ENCODE peak calls at places on chromosomes 7 and 10, in six cellular contexts. B, C, T, G, M and R are unnamed samples.

GRCh38 chr7:4683043-4683883 is 1.2 kb downstream of the FOXK1 start:
- DNase-seq in G (peak), C (no peak), M (peak), T (peak), B (peak), R (no peak)

GRCh38 chr10:62268399-62269076 is at the start of gene RTKN2:
- DNase-seq in T (peak), G (peak), C (peak), M (peak), B (peak), R (peak)

GRCh38 chr7:100157334-100158228 is 942 bp downstream of the TRAPPC14 start:
- DNase-seq in M (peak), G (peak), T (no peak), B (peak), C (peak), R (peak)

GRCh38 chr7:35906191-35906908 is 105.5 kb downstream of the SEPTIN7 start:
- DNase-seq in M (peak), C (peak), T (no peak), G (peak), B (peak), R (peak)

GRCh38 chr7:94580601-94581000 is 71.0 kb downstream of the CASD1 start:
- DNase-seq in B (no peak), G (no peak), T (no peak), M (no peak), C (no peak), R (no peak)

GRCh38 chr7:99766484-99767099 is 17.4 kb downstream of the CYP3A4 start:
- DNase-seq in M (no peak), G (no peak), C (no peak), B (no peak), T (no peak), R (no peak)

GRCh38 chr10:35635576-35635975 is 6.5 kb downstream of the FZD8 start:
- DNase-seq in B (peak), T (no peak), M (peak), G (peak), C (peak), R (peak)

GRCh38 chr10:69428138-69428537 is 11.4 kb upstream of the TACR2 start:
- DNase-seq in M (no peak), C (no peak), B (no peak), G (no peak), T (no peak), R (no peak)

GRCh38 chr10:60495357-60495756 is 105.7 kb upstream of the ANK3 start:
- DNase-seq in M (no peak), C (no peak), B (no peak), T (no peak), G (no peak), R (no peak)

GRCh38 chr7:134014935-134015334 is 112.2 kb upstream of the LRGUK start:
- DNase-seq in T (no peak), B (no peak), C (no peak), M (no peak), G (no peak), R (no peak)

GRCh38 chr7:93310346-93310745 is 78.2 kb downstream of the VPS50 start:
- DNase-seq in C (no peak), T (no peak), B (no peak), M (no peak), G (no peak), R (no peak)

GRCh38 chr7:101536232-101536631 is 92.9 kb downstream of the MYL10 start:
- DNase-seq in G (no peak), B (no peak), T (no peak), M (no peak), C (no peak), R (no peak)

GRCh38 chr7:108093341-108093740 is 36.8 kb downstream of the LAMB4 start:
- DNase-seq in G (no peak), T (no peak), M (no peak), B (no peak), C (no peak), R (no peak)

GRCh38 chr7:30661926-30662325 is 20.3 kb downstream of the CRHR2 start:
- DNase-seq in T (no peak), B (no peak), C (no peak), M (no peak), G (no peak), R (no peak)

GRCh38 chr10:4062751-4063150 is 277.7 kb upstream of the KLF6 start:
- DNase-seq in T (no peak), M (no peak), C (no peak), B (no peak), G (no peak), R (no peak)

GRCh38 chr10:54758791-54759190 is 42.2 kb downstream of the PCDH15 start:
- DNase-seq in G (no peak), B (no peak), M (no peak), T (no peak), C (no peak), R (no peak)

GRCh38 chr10:102449321-102450123 is 1.8 kb downstream of the C10orf95 start:
- DNase-seq in G (peak), B (peak), C (peak), M (peak), T (peak), R (peak)

GRCh38 chr10:33921970-33922605 is 587.6 kb upstream of the NRP1 start:
- DNase-seq in B (no peak), C (no peak), G (no peak), M (no peak), T (no peak), R (no peak)

GRCh38 chr10:30413996-30414576 is 19.9 kb upstream of the MAP3K8 start:
- DNase-seq in C (peak), G (peak), T (no peak), M (peak), B (no peak), R (no peak)

GRCh38 chr10:61835069-61835908 is 66.2 kb upstream of the ARID5B start:
- DNase-seq in T (no peak), B (peak), M (peak), G (no peak), C (peak), R (peak)

GRCh38 chr7:132508724-132509348 is 67.4 kb downstream of the PLXNA4 start:
- DNase-seq in C (no peak), T (no peak), G (no peak), B (no peak), M (no peak), R (peak)

GRCh38 chr10:17206210-17206709 is 4.8 kb upstream of the TRDMT1 start:
- DNase-seq in C (peak), T (no peak), G (no peak), B (no peak), M (no peak), R (no peak)

GRCh38 chr10:119306514-119306951 is 99.2 kb downstream of the GRK5 start:
- DNase-seq in C (peak), M (no peak), B (peak), T (no peak), G (no peak), R (no peak)

GRCh38 chr7:4797858-4798705 is 22.7 kb downstream of the AP5Z1 start:
- DNase-seq in G (peak), M (peak), B (peak), T (peak), C (peak), R (peak)

GRCh38 chr10:69458426-69459100 is 7.3 kb downstream of the TSPAN15 start:
- DNase-seq in T (no peak), G (no peak), C (no peak), B (peak), M (peak), R (peak)

GRCh38 chr10:123991622-123992570 is 100.3 kb upstream of the CPXM2 start:
- DNase-seq in C (no peak), B (no peak), T (peak), G (no peak), M (no peak), R (no peak)

GRCh38 chr10:70528726-70529362 is 50.3 kb downstream of the PALD1 start:
- DNase-seq in C (peak), T (no peak), B (no peak), M (no peak), G (no peak), R (peak)

GRCh38 chr10:69499726-69500689 is 48.7 kb downstream of the TSPAN15 start:
- DNase-seq in B (no peak), C (no peak), M (no peak), G (no peak), T (no peak), R (no peak)

GRCh38 chr7:50304911-50305621 is 550 bp downstream of the IKZF1 start:
- DNase-seq in M (no peak), B (peak), T (peak), G (no peak), C (peak), R (no peak)

GRCh38 chr10:124611738-124612137 is 132.4 kb downstream of the FAM53B start:
- DNase-seq in G (no peak), C (peak), M (no peak), B (peak), T (no peak), R (no peak)

GRCh38 chr7:23123007-23123406 is 17.4 kb downstream of the KLHL7 start:
- DNase-seq in C (no peak), T (no peak), B (no peak), G (no peak), M (no peak), R (no peak)

GRCh38 chr10:131159771-131160170 is 151.8 kb downstream of the TCERG1L start:
- DNase-seq in B (no peak), C (no peak), T (no peak), G (no peak), M (no peak), R (no peak)

GRCh38 chr7:85172530-85172941 is 14.3 kb downstream of the SEMA3D start:
- DNase-seq in G (no peak), C (no peak), B (no peak), T (no peak), M (no peak), R (no peak)

GRCh38 chr7:140643416-140643815 is 2.8 kb upstream of the DENND2A start:
- DNase-seq in M (no peak), T (no peak), G (no peak), C (no peak), B (no peak), R (no peak)

GRCh38 chr7:76259124-76260086 is 43.1 kb upstream of the HSPB1 start:
- DNase-seq in B (no peak), G (no peak), T (no peak), C (no peak), M (no peak), R (no peak)

GRCh38 chr7:101164071-101164840 is 1.1 kb downstream of the VGF start:
- DNase-seq in C (no peak), G (no peak), B (no peak), M (no peak), T (peak), R (no peak)

GRCh38 chr10:1085258-1085657 is 29.1 kb downstream of the WDR37 start:
- DNase-seq in B (no peak), T (no peak), C (no peak), M (no peak), G (no peak), R (no peak)

GRCh38 chr10:70169011-70169410 is 1.3 kb downstream of the SAR1A start:
- DNase-seq in C (no peak), G (no peak), M (no peak), T (no peak), B (no peak), R (no peak)

DNA sequence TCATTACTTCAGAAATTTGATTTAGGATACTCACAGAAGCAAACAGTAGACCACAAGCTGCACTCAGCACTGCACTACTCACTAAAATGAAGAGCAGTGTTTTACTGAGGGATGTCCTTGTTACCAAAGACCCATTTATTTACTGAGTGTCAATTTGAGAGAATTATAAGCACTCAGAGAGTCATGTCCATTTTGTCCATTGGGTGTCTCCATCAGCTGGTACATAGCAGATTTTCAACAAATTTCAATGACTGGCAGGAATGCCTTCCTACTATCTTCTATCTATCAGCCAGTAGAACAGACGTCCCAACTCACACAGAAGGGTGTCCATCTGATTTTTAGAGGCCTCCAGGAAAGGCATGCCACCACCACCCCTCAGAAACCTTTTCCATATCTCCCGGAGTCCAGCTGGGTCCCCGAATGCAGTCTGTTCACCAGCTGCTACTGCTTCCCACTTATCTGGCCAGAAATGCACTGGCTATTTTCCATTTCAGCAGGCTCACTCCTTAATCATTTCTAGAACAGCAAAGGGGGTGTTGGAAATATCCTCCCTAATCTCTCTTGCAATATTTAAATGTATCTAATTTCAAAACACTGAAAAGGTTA is 1164.2 kb upstream of the CELF2 start:
- DNase-seq in M (no peak), C (no peak), T (no peak), G (no peak), B (no peak), R (no peak)
- TF ChIP-seq CTCF in M (no peak), C (no peak), T (no peak), G (no peak), B (no peak), R (no peak)

DNA sequence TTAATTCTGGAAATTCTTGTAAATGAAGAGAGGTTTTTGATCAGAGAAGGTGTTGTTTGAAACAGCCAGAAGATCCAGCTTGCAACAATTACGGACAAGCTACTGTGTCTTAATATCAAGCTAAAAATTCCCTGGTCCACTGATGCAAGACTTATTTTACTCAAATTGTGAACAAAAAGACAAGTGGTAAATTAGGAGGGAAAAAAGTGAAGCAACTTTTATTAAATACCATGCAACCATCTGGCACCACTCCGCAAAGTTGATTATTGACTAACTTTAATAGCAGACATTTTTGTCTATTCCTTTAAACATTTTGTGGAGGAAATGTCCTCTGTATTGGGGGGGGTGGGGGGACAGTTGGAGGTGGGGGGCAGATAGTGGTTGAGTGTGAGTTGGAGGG is 5.1 kb upstream of the CAV2 start:
- DNase-seq in C (no peak), B (no peak), M (no peak), G (no peak), T (no peak), R (no peak)
- TF ChIP-seq CTCF in C (no peak), B (no peak), M (no peak), G (no peak), T (no peak), R (no peak)

DNA sequence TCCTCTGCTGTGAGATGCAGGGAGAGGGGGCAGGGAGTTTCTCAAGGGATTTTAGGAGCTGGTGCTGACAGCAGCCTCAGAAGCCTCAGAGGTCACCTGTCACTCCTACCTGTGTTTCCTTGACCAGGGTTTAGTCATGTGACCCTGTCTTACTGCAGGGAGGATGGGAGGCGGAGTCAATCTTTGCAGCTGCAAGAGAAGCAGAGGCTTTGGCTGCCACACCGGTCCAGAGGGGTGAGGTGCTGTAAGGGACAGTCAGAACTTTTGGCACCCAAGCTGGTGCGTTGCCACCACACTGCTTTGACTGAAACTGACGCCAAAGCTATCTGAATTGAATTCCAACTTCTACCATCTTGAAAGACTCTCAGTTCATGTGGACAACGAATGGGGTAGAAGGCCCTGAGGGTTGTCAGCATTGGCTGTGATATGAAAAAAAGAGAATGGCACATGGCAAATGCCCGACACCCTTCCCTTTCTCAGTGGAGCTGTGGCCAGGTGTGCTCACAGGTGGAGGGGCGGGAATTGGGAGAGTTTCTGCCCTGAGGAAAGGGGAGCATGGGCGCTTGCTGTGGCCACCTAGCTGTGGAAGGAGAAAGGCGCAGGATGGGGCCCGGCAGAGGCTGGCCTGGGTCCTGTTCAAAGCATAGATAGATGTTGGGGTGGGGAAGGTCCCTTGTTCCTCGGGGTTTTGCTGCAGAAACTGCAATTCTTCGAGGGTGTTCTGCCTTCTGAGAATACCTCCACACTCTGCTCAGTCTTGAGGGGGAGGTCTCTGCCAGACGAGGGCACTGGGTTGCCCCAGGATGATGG is 69.3 kb downstream of the ARHGAP22 start:
- DNase-seq in G (no peak), C (no peak), T (no peak), M (no peak), B (no peak), R (no peak)
- TF ChIP-seq CTCF in G (no peak), C (peak), T (no peak), M (no peak), B (no peak), R (peak)

GRCh38 chr10:71618176-71618575 is 101.4 kb downstream of the C10orf105 start:
- DNase-seq in M (no peak), T (peak), C (no peak), G (no peak), B (no peak), R (no peak)

GRCh38 chr10:71620642-71621041 is 98.9 kb downstream of the C10orf105 start:
- DNase-seq in B (no peak), T (peak), M (no peak), G (no peak), C (no peak), R (no peak)

GRCh38 chr10:71616817-71617654 is 102.5 kb downstream of the C10orf105 start:
- DNase-seq in M (no peak), B (peak), C (no peak), G (no peak), T (peak), R (no peak)

GRCh38 chr10:71621263-71621751 is 98.3 kb downstream of the C10orf105 start:
- DNase-seq in T (peak), B (no peak), M (no peak), G (peak), C (peak), R (peak)

DNA sequence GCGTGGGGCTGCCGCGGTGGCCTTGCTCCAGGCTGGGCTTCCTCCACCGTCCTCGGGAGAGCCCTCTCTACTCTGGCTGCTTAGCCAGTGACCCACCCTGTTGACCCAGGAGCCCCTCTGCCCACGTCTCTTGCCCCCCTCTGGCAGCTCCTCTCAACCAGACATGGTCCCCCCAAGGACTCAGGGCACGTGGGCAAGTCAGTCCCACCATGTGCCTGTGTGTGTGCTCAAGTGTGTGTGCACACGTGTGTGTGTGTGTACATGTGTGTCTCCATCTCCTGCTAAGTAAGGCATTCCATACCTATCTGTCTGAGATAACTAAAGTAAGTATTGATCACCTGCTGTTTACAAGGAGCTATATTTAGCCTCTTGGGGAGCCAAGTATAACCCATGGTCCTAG is 101.0 kb downstream of the C10orf105 start:
- DNase-seq in M (no peak), C (no peak), G (no peak), B (no peak), T (peak), R (no peak)
- TF ChIP-seq CTCF in M (no peak), C (no peak), G (no peak), B (no peak), T (no peak), R (no peak)

GRCh38 chr10:77532068-77532467 is 105.5 kb downstream of the KCNMA1 start:
- DNase-seq in G (no peak), T (no peak), B (no peak), C (no peak), M (no peak), R (no peak)
- TF ChIP-seq CTCF in G (no peak), T (no peak), B (no peak), C (no peak), M (no peak), R (no peak)

GRCh38 chr7:43390601-43391000 is 192.3 kb upstream of the STK17A start:
- DNase-seq in M (no peak), G (no peak), C (no peak), B (no peak), T (no peak), R (no peak)

GRCh38 chr7:43392638-43393037 is 190.3 kb upstream of the STK17A start:
- DNase-seq in C (no peak), T (no peak), G (no peak), M (no peak), B (no peak), R (no peak)

GRCh38 chr7:43394441-43395130 is 188.3 kb upstream of the STK17A start:
- DNase-seq in B (no peak), G (no peak), C (no peak), T (no peak), M (no peak), R (no peak)

GRCh38 chr7:43396193-43396747 is 186.6 kb upstream of the STK17A start:
- DNase-seq in M (no peak), T (no peak), G (no peak), B (no peak), C (no peak), R (no peak)

DNA sequence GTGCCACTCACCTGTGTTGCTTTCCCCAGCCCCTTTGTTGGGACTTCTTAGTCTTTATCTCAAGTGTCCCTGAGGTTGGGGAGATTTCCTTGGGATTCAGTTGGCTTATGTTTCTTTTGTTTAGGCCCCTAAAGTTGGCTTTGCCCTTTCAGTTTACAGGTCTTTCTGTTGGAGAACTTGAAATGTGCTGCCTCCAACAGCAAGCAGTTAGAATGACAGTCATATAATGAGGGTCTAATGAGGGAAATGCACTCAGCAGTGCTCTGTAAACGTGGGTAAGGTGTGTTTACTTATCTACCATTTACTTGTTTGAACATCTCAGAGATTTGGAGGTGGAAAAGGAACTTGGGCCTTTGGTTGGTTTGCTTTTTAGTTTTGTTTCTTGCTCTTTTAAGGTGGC is 191.4 kb upstream of the STK17A start:
- DNase-seq in T (no peak), C (no peak), B (no peak), G (no peak), M (no peak), R (no peak)
- TF ChIP-seq CTCF in T (no peak), C (no peak), B (no peak), G (no peak), M (no peak), R (peak)